ENCODE peak calls at places on chromosome 11, in seven cellular contexts. V is fibroblast of the aortic adventitia, Q is foreskin fibroblast, X is glutamatergic neuron, U is ascending aorta, Z is D721Med, C is WTC11. S is an unnamed sample.

GRCh38 chr11:58912124-58912523 is 27.2 kb upstream of the GLYATL1 start:
- DNase-seq in V (peak; percentile 34), Q (peak; percentile 32), X (no peak), U (no peak), Z (no peak), C (no peak), S (no peak)

GRCh38 chr11:12085371-12086251 is 24.8 kb upstream of the MICAL2 start:
- DNase-seq in V (no peak), Q (peak; percentile 58), X (no peak), U (no peak), Z (no peak), C (no peak), S (no peak)

GRCh38 chr11:76120513-76121081 is 85.7 kb downstream of the WNT11 start:
- DNase-seq in V (peak; percentile 64), Q (no peak), X (no peak), U (no peak), Z (no peak), C (no peak), S (peak; percentile 29)

GRCh38 chr11:65593518-65594414 is 1.8 kb downstream of the KCNK7 start:
- DNase-seq in V (no peak), Q (no peak), X (peak; percentile 76), U (no peak), Z (peak; percentile 64), C (peak; percentile 80), S (peak; percentile 64)

GRCh38 chr11:15590131-15590530 is 475.4 kb downstream of the INSC start:
- DNase-seq in V (peak; percentile 2), Q (no peak), X (no peak), U (no peak), Z (no peak), C (no peak), S (no peak)

GRCh38 chr11:112004389-112004788 is 20.8 kb upstream of the DLAT start:
- DNase-seq in V (no peak), Q (no peak), X (peak; percentile 19), U (no peak), Z (no peak), C (peak; percentile 55), S (peak; percentile 53)

GRCh38 chr11:12179019-12179418 is 68.6 kb downstream of the MICAL2 start:
- DNase-seq in V (no peak), Q (no peak), X (no peak), U (no peak), Z (no peak), C (no peak), S (no peak)

GRCh38 chr11:65013692-65014145 is 241 bp upstream of the ARL2 start:
- DNase-seq in V (peak; percentile 87), Q (peak; percentile 87), X (peak; percentile 96), U (peak; percentile 70), Z (peak; percentile 92), C (peak; percentile 95), S (peak; percentile 93)

GRCh38 chr11:123494195-123495050 is 64.4 kb downstream of the GRAMD1B start:
- DNase-seq in V (peak; percentile 45), Q (no peak), X (no peak), U (no peak), Z (no peak), C (no peak), S (no peak)

GRCh38 chr11:132646890-132647289 is 885.4 kb downstream of the OPCML start:
- DNase-seq in V (no peak), Q (no peak), X (no peak), U (no peak), Z (no peak), C (no peak), S (no peak)

GRCh38 chr11:61516675-61517516 is 8.3 kb downstream of the LRRC10B start:
- DNase-seq in V (peak; percentile 31), Q (no peak), X (peak; percentile 85), U (no peak), Z (peak; percentile 100), C (peak; percentile 85), S (peak; percentile 73)

GRCh38 chr11:31856248-31856647 is 45.1 kb upstream of the PAX6 start:
- DNase-seq in V (no peak), Q (no peak), X (no peak), U (no peak), Z (no peak), C (no peak), S (no peak)

GRCh38 chr11:73358071-73358470 is 18.1 kb upstream of the RELT start:
- DNase-seq in V (no peak), Q (no peak), X (no peak), U (no peak), Z (no peak), C (no peak), S (no peak)

GRCh38 chr11:25793637-25794036 is 538.3 kb upstream of the ANO3 start:
- DNase-seq in V (no peak), Q (no peak), X (no peak), U (no peak), Z (no peak), C (no peak), S (no peak)

GRCh38 chr11:62842171-62842717 is 2.9 kb upstream of the WDR74 start:
- DNase-seq in V (no peak), Q (no peak), X (peak; percentile 38), U (no peak), Z (no peak), C (peak; percentile 53), S (peak; percentile 38)

GRCh38 chr11:122163420-122163819 is 47.4 kb upstream of the BLID start:
- DNase-seq in V (peak; percentile 84), Q (no peak), X (no peak), U (no peak), Z (no peak), C (no peak), S (no peak)

GRCh38 chr11:34274712-34275398 is 83.0 kb downstream of the ABTB2 start:
- DNase-seq in V (peak; percentile 100), Q (peak; percentile 91), X (no peak), U (peak; percentile 71), Z (no peak), C (no peak), S (no peak)

GRCh38 chr11:61747389-61748285 is 4.8 kb upstream of the MYRF start:
- DNase-seq in V (peak; percentile 61), Q (no peak), X (peak; percentile 87), U (peak; percentile 18), Z (no peak), C (peak; percentile 88), S (peak; percentile 89)

GRCh38 chr11:65648997-65649491 is 11.1 kb downstream of the SIPA1 start:
- DNase-seq in V (no peak), Q (no peak), X (peak; percentile 18), U (no peak), Z (no peak), C (no peak), S (no peak)

GRCh38 chr11:71994786-71995185 is 3.9 kb upstream of the IL18BP start:
- DNase-seq in V (no peak), Q (no peak), X (no peak), U (no peak), Z (no peak), C (no peak), S (no peak)
- TF ChIP-seq CTCF in V (no peak), Q (no peak), X (no peak), U (no peak), Z (no peak), C (no peak), S (no peak)

GRCh38 chr11:84142411-84142810 is 856.2 kb upstream of the CCDC90B start:
- DNase-seq in V (no peak), Q (no peak), X (no peak), U (no peak), Z (no peak), C (no peak), S (no peak)

GRCh38 chr11:84144531-84144930 is 858.4 kb upstream of the CCDC90B start:
- DNase-seq in V (no peak), Q (no peak), X (no peak), U (no peak), Z (no peak), C (no peak), S (no peak)

DNA sequence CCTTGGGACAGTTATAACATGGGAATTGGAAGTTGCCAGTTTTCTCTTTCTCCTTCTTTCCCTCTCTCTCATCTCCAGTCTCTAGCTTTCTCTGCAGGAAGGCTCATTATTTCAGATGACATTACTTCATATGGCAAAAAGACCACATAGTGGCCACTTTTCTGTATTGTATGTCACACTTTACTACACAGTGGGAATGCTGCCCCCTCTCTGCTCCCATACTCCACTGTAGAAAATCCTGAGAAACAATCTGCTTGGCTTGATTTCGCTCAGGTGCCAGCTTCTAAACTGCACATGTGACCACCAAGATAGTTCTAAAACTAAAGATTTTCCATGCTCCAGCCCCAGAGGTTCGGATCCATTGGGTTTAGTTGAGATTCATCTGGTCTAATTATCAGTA is 860.7 kb upstream of the CCDC90B start:
- DNase-seq in V (no peak), Q (no peak), X (no peak), U (no peak), Z (no peak), C (no peak), S (no peak)
- TF ChIP-seq CTCF in V (no peak), Q (no peak), X (no peak), U (no peak), Z (no peak), C (no peak), S (no peak)

DNA sequence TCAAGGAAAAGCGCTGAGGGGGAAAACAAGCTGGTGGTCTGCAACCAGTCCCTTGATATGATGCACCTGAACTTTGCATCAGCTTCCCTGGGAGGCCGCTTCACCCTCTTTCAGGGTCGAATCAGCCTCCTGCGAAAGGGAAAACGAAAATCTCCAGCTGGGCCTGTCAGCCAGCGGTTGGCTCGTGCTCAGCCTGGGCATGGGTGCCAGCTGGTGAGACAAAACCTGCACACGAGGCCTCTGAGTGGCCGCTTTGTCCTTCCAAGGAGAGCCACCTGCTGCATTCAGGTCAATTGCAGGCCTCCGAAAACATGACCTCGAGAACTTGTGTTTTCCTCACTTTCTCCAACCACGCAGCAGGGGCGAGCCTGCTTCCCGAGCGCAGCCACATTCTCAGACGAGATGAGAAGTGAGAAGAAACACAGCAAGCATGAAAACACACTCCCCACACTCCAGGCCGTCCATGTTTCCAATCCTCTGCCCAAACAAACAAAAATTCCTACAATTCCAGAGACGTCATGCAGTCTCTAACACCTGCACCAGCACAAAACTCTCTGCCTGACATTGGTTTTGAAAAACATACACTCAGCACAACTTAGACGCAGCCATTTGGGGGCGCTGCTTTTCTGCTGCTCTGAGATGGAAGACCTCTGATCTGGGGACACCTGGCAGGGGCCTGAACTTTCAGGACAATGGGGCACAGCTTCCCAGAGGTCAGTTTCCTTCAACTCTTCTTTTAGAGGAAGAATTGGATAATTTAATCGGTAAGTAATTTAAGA is 77.1 kb downstream of the DHCR7 start:
- DNase-seq in V (no peak), Q (no peak), X (no peak), U (no peak), Z (no peak), C (peak; percentile 56), S (no peak)
- TF ChIP-seq CTCF in V (no peak), Q (no peak), X (no peak), U (no peak), Z (no peak), C (no peak), S (no peak)

DNA sequence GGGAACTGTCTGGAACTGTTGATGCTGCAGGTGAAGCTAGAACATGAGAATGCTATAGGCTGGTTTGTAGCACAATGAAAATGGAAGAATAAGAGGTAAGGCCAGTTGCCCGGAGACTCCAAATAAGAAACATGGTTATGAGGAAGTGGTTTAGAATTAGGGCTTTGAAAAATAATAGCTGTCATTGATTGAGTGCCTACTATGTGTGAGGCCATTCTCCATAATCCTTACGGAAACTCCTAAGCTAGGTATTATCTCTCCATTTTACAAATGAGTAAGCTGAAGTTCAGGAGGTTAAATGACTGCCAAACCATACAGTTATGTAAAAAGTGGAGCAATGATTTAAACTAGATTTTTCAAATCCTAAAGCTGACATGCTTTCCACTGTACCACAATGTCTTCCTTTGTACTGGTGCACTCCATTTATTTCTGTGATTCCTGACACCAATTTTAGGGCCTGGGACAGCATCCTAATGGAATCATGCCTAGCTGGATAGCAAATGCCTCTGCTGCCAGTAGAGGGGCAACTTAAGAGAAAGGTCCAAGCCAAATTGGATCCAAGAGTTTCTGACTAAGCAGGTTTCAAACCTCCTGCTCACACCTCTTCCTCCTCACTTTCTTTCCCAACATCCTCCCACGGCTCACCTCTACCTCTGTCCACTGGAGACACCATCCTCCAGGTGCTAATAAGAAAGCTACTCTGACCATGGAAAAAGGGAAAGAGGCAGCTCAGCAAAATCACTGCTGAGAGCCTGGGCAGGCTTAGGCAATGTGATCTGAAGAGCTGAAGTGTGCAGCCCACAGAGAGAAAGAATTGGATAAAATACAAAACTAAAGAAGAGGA is 46.9 kb upstream of the PICALM start:
- DNase-seq in V (peak; percentile 39), Q (no peak), X (no peak), U (no peak), Z (no peak), C (no peak), S (no peak)
- TF ChIP-seq CTCF in V (peak; percentile 23), Q (no peak), X (no peak), U (no peak), Z (no peak), C (no peak), S (no peak)

S was measured in endothelial cell.